ENCODE peak calls at places on chromosomes 6 and 20, in ten cellular contexts. One of them, this sample, is unnamed.

GRCh38 chr6:155313602-155314091 is 637 bp downstream of the TFB1M start:
- DNase-seq in astrocyte of the cerebellum: no peak
- DNase-seq in GM10248: no peak
- DNase-seq in kidney epithelial cell: no peak
- DNase-seq in AG08396: no peak
- DNase-seq in skeletal muscle cell: no peak
- DNase-seq in ELF-1: no peak
- DNase-seq in RWPE1: peak; percentile 31
- DNase-seq in DMS153: no peak
- DNase-seq in effector memory CD4-positive, alpha-beta T cell: no peak
- DNase-seq in this sample: no peak

GRCh38 chr6:79841577-79842381 is 105.6 kb downstream of the ELOVL4 start:
- DNase-seq in astrocyte of the cerebellum: no peak
- DNase-seq in GM10248: no peak
- DNase-seq in kidney epithelial cell: no peak
- DNase-seq in AG08396: no peak
- DNase-seq in skeletal muscle cell: no peak
- DNase-seq in ELF-1: no peak
- DNase-seq in RWPE1: no peak
- DNase-seq in DMS153: no peak
- DNase-seq in effector memory CD4-positive, alpha-beta T cell: no peak
- DNase-seq in this sample: no peak

GRCh38 chr20:29472606-29473005 is 1784.9 kb upstream of the DEFB115 start:
- DNase-seq in astrocyte of the cerebellum: no peak
- DNase-seq in GM10248: no peak
- DNase-seq in kidney epithelial cell: no peak
- DNase-seq in AG08396: no peak
- DNase-seq in skeletal muscle cell: no peak
- DNase-seq in ELF-1: no peak
- DNase-seq in RWPE1: no peak
- DNase-seq in DMS153: no peak
- DNase-seq in effector memory CD4-positive, alpha-beta T cell: no peak
- DNase-seq in this sample: no peak

GRCh38 chr20:33291416-33291815 is 8.4 kb downstream of the BPIFB1 start:
- DNase-seq in astrocyte of the cerebellum: no peak
- DNase-seq in GM10248: no peak
- DNase-seq in kidney epithelial cell: no peak
- DNase-seq in AG08396: no peak
- DNase-seq in skeletal muscle cell: no peak
- DNase-seq in ELF-1: no peak
- DNase-seq in RWPE1: no peak
- DNase-seq in DMS153: no peak
- DNase-seq in effector memory CD4-positive, alpha-beta T cell: no peak
- DNase-seq in this sample: no peak

GRCh38 chr6:89045585-89045984 is 35.0 kb upstream of the PNRC1 start:
- DNase-seq in astrocyte of the cerebellum: no peak
- DNase-seq in GM10248: no peak
- DNase-seq in kidney epithelial cell: no peak
- DNase-seq in AG08396: no peak
- DNase-seq in skeletal muscle cell: no peak
- DNase-seq in ELF-1: no peak
- DNase-seq in RWPE1: peak; percentile 22
- DNase-seq in DMS153: no peak
- DNase-seq in effector memory CD4-positive, alpha-beta T cell: no peak
- DNase-seq in this sample: no peak

GRCh38 chr20:49854190-49854875 is 41.7 kb downstream of the SLC9A8 start:
- DNase-seq in astrocyte of the cerebellum: no peak
- DNase-seq in GM10248: no peak
- DNase-seq in kidney epithelial cell: no peak
- DNase-seq in AG08396: no peak
- DNase-seq in skeletal muscle cell: no peak
- DNase-seq in ELF-1: no peak
- DNase-seq in RWPE1: peak; percentile 47
- DNase-seq in DMS153: no peak
- DNase-seq in effector memory CD4-positive, alpha-beta T cell: no peak
- DNase-seq in this sample: no peak

GRCh38 chr6:128327890-128328289 is 192.5 kb downstream of the PTPRK start:
- DNase-seq in astrocyte of the cerebellum: no peak
- DNase-seq in GM10248: peak; percentile 5
- DNase-seq in kidney epithelial cell: no peak
- DNase-seq in AG08396: no peak
- DNase-seq in skeletal muscle cell: no peak
- DNase-seq in ELF-1: peak; percentile 14
- DNase-seq in RWPE1: no peak
- DNase-seq in DMS153: no peak
- DNase-seq in effector memory CD4-positive, alpha-beta T cell: peak; percentile 5
- DNase-seq in this sample: peak; percentile 25

GRCh38 chr20:40651121-40651520 is 37.9 kb downstream of the MAFB start:
- DNase-seq in astrocyte of the cerebellum: peak; percentile 78
- DNase-seq in GM10248: no peak
- DNase-seq in kidney epithelial cell: no peak
- DNase-seq in AG08396: no peak
- DNase-seq in skeletal muscle cell: no peak
- DNase-seq in ELF-1: no peak
- DNase-seq in RWPE1: peak; percentile 83
- DNase-seq in DMS153: no peak
- DNase-seq in effector memory CD4-positive, alpha-beta T cell: no peak
- DNase-seq in this sample: no peak

GRCh38 chr6:1542335-1542734 is 67.4 kb upstream of the FOXC1 start:
- DNase-seq in astrocyte of the cerebellum: no peak
- DNase-seq in GM10248: no peak
- DNase-seq in kidney epithelial cell: no peak
- DNase-seq in AG08396: no peak
- DNase-seq in skeletal muscle cell: no peak
- DNase-seq in ELF-1: no peak
- DNase-seq in RWPE1: no peak
- DNase-seq in DMS153: no peak
- DNase-seq in effector memory CD4-positive, alpha-beta T cell: no peak
- DNase-seq in this sample: no peak

GRCh38 chr6:22557007-22557406 is 12.4 kb upstream of the HDGFL1 start:
- DNase-seq in astrocyte of the cerebellum: no peak
- DNase-seq in GM10248: no peak
- DNase-seq in kidney epithelial cell: no peak
- DNase-seq in AG08396: no peak
- DNase-seq in skeletal muscle cell: no peak
- DNase-seq in ELF-1: no peak
- DNase-seq in RWPE1: no peak
- DNase-seq in DMS153: no peak
- DNase-seq in effector memory CD4-positive, alpha-beta T cell: no peak
- DNase-seq in this sample: no peak

GRCh38 chr20:58967652-58968429 is 13.2 kb upstream of the NELFCD start:
- DNase-seq in astrocyte of the cerebellum: no peak
- DNase-seq in GM10248: no peak
- DNase-seq in kidney epithelial cell: no peak
- DNase-seq in AG08396: no peak
- DNase-seq in skeletal muscle cell: no peak
- DNase-seq in ELF-1: no peak
- DNase-seq in RWPE1: no peak
- DNase-seq in DMS153: no peak
- DNase-seq in effector memory CD4-positive, alpha-beta T cell: no peak
- DNase-seq in this sample: no peak

GRCh38 chr20:3000852-3001523 is 42.4 kb upstream of the GNRH2 start:
- DNase-seq in astrocyte of the cerebellum: no peak
- DNase-seq in GM10248: peak; percentile 35
- DNase-seq in kidney epithelial cell: no peak
- DNase-seq in AG08396: no peak
- DNase-seq in skeletal muscle cell: peak; percentile 26
- DNase-seq in ELF-1: no peak
- DNase-seq in RWPE1: peak; percentile 57
- DNase-seq in DMS153: peak; percentile 46
- DNase-seq in effector memory CD4-positive, alpha-beta T cell: no peak
- DNase-seq in this sample: peak; percentile 34

GRCh38 chr20:19921349-19921793 is 95.8 kb upstream of the NAA20 start:
- DNase-seq in astrocyte of the cerebellum: no peak
- DNase-seq in GM10248: no peak
- DNase-seq in kidney epithelial cell: no peak
- DNase-seq in AG08396: no peak
- DNase-seq in skeletal muscle cell: no peak
- DNase-seq in ELF-1: peak; percentile 39
- DNase-seq in RWPE1: no peak
- DNase-seq in DMS153: no peak
- DNase-seq in effector memory CD4-positive, alpha-beta T cell: no peak
- DNase-seq in this sample: no peak

GRCh38 chr6:143678980-143679379 is 1.2 kb downstream of the PHACTR2 start:
- DNase-seq in astrocyte of the cerebellum: no peak
- DNase-seq in GM10248: no peak
- DNase-seq in kidney epithelial cell: no peak
- DNase-seq in AG08396: no peak
- DNase-seq in skeletal muscle cell: no peak
- DNase-seq in ELF-1: peak; percentile 17
- DNase-seq in RWPE1: no peak
- DNase-seq in DMS153: no peak
- DNase-seq in effector memory CD4-positive, alpha-beta T cell: no peak
- DNase-seq in this sample: no peak

GRCh38 chr6:81683928-81684327 is 68.6 kb downstream of the TENT5A start:
- DNase-seq in astrocyte of the cerebellum: no peak
- DNase-seq in GM10248: no peak
- DNase-seq in kidney epithelial cell: no peak
- DNase-seq in AG08396: no peak
- DNase-seq in skeletal muscle cell: peak; percentile 11
- DNase-seq in ELF-1: no peak
- DNase-seq in RWPE1: no peak
- DNase-seq in DMS153: no peak
- DNase-seq in effector memory CD4-positive, alpha-beta T cell: no peak
- DNase-seq in this sample: no peak

GRCh38 chr6:6707143-6707542 is 118.6 kb downstream of the LY86 start:
- DNase-seq in astrocyte of the cerebellum: no peak
- DNase-seq in GM10248: no peak
- DNase-seq in kidney epithelial cell: no peak
- DNase-seq in AG08396: no peak
- DNase-seq in skeletal muscle cell: no peak
- DNase-seq in ELF-1: no peak
- DNase-seq in RWPE1: no peak
- DNase-seq in DMS153: no peak
- DNase-seq in effector memory CD4-positive, alpha-beta T cell: no peak
- DNase-seq in this sample: no peak

GRCh38 chr20:47934761-47935160 is 149.5 kb upstream of the SULF2 start:
- DNase-seq in astrocyte of the cerebellum: no peak
- DNase-seq in GM10248: no peak
- DNase-seq in kidney epithelial cell: no peak
- DNase-seq in AG08396: no peak
- DNase-seq in skeletal muscle cell: no peak
- DNase-seq in ELF-1: no peak
- DNase-seq in RWPE1: no peak
- DNase-seq in DMS153: no peak
- DNase-seq in effector memory CD4-positive, alpha-beta T cell: no peak
- DNase-seq in this sample: no peak

GRCh38 chr6:137754366-137754765 is 112.7 kb upstream of the TNFAIP3 start:
- DNase-seq in astrocyte of the cerebellum: no peak
- DNase-seq in GM10248: peak; percentile 42
- DNase-seq in kidney epithelial cell: no peak
- DNase-seq in AG08396: no peak
- DNase-seq in skeletal muscle cell: no peak
- DNase-seq in ELF-1: no peak
- DNase-seq in RWPE1: no peak
- DNase-seq in DMS153: no peak
- DNase-seq in effector memory CD4-positive, alpha-beta T cell: no peak
- DNase-seq in this sample: peak; percentile 55

GRCh38 chr6:81751388-81752083 is 945 bp downstream of the TENT5A start:
- DNase-seq in astrocyte of the cerebellum: no peak
- DNase-seq in GM10248: peak; percentile 22
- DNase-seq in kidney epithelial cell: no peak
- DNase-seq in AG08396: peak; percentile 33
- DNase-seq in skeletal muscle cell: no peak
- DNase-seq in ELF-1: peak; percentile 49
- DNase-seq in RWPE1: no peak
- DNase-seq in DMS153: peak; percentile 45
- DNase-seq in effector memory CD4-positive, alpha-beta T cell: peak; percentile 1
- DNase-seq in this sample: peak; percentile 49

GRCh38 chr6:46437671-46438221 is 53.5 kb downstream of the RCAN2 start:
- DNase-seq in astrocyte of the cerebellum: no peak
- DNase-seq in GM10248: no peak
- DNase-seq in kidney epithelial cell: no peak
- DNase-seq in AG08396: peak; percentile 12
- DNase-seq in skeletal muscle cell: peak; percentile 23
- DNase-seq in ELF-1: no peak
- DNase-seq in RWPE1: no peak
- DNase-seq in DMS153: peak; percentile 5
- DNase-seq in effector memory CD4-positive, alpha-beta T cell: no peak
- DNase-seq in this sample: no peak

GRCh38 chr6:68572525-68572924 is 62.6 kb upstream of the ADGRB3 start:
- DNase-seq in astrocyte of the cerebellum: peak; percentile 9
- DNase-seq in GM10248: peak; percentile 29
- DNase-seq in kidney epithelial cell: no peak
- DNase-seq in AG08396: no peak
- DNase-seq in skeletal muscle cell: peak; percentile 2
- DNase-seq in ELF-1: peak; percentile 53
- DNase-seq in RWPE1: peak; percentile 19
- DNase-seq in DMS153: peak; percentile 50
- DNase-seq in effector memory CD4-positive, alpha-beta T cell: no peak
- DNase-seq in this sample: no peak

GRCh38 chr20:33437141-33437911 is 6.2 kb downstream of the SNTA1 start:
- DNase-seq in astrocyte of the cerebellum: peak; percentile 58
- DNase-seq in GM10248: no peak
- DNase-seq in kidney epithelial cell: no peak
- DNase-seq in AG08396: no peak
- DNase-seq in skeletal muscle cell: no peak
- DNase-seq in ELF-1: peak; percentile 23
- DNase-seq in RWPE1: no peak
- DNase-seq in DMS153: no peak
- DNase-seq in effector memory CD4-positive, alpha-beta T cell: no peak
- DNase-seq in this sample: no peak

This sample was measured in naive B cell.